ENCODE peak calls at places on chromosomes 7 and 10, in eight cellular contexts. M is spleen; H is right lobe of liver; B is Peyer's patch; Y is kidney; G is CD4-positive, alpha-beta T cell; S is HL-60; O is ovary. T is an unnamed sample.

GRCh38 chr7:2169923-2170575 is 62.7 kb downstream of the MAD1L1 start:
- DNase-seq in M (no peak), H (no peak), B (no peak), Y (no peak), G (no peak), S (no peak), O (no peak), T (no peak)

GRCh38 chr7:114832906-114833595 is 88.8 kb upstream of the MDFIC start:
- DNase-seq in M (no peak), H (no peak), B (no peak), Y (no peak), G (no peak), S (no peak), O (no peak), T (no peak)

GRCh38 chr7:11539853-11540252 is 292.1 kb downstream of the THSD7A start:
- DNase-seq in M (no peak), H (no peak), B (no peak), Y (no peak), G (no peak), S (no peak), O (no peak), T (peak)

GRCh38 chr7:43039346-43039745 is 73.1 kb upstream of the HECW1 start:
- DNase-seq in M (no peak), H (no peak), B (no peak), Y (no peak), G (no peak), S (no peak), O (no peak), T (no peak)

GRCh38 chr7:26052721-26053120 is 99.3 kb upstream of the NFE2L3 start:
- DNase-seq in M (no peak), H (no peak), B (no peak), Y (no peak), G (no peak), S (no peak), O (no peak), T (no peak)

GRCh38 chr7:105014725-105015630 is 973 bp downstream of the KMT2E start:
- DNase-seq in M (peak), H (peak), B (peak), Y (no peak), G (peak), S (no peak), O (peak), T (peak)

GRCh38 chr7:55502988-55503514 is 69.3 kb downstream of the VOPP1 start:
- DNase-seq in M (no peak), H (no peak), B (no peak), Y (no peak), G (no peak), S (no peak), O (no peak), T (no peak)

GRCh38 chr7:50641442-50642405 is 76.5 kb upstream of the DDC start:
- DNase-seq in M (no peak), H (peak), B (no peak), Y (no peak), G (no peak), S (no peak), O (peak), T (no peak)

GRCh38 chr7:23679898-23680416 is at the start of gene FAM221A:
- DNase-seq in M (peak), H (peak), B (peak), Y (peak), G (peak), S (peak), O (peak), T (peak)

GRCh38 chr7:137847418-137848050 is 760 bp upstream of the DGKI start:
- DNase-seq in M (no peak), H (no peak), B (no peak), Y (no peak), G (no peak), S (no peak), O (no peak), T (peak)

GRCh38 chr7:6575246-6576023 is 1.8 kb upstream of the ZDHHC4 start:
- DNase-seq in M (no peak), H (no peak), B (no peak), Y (no peak), G (no peak), S (no peak), O (no peak), T (no peak)

GRCh38 chr10:75502389-75502788 is 71.0 kb downstream of the LRMDA start:
- DNase-seq in M (no peak), H (no peak), B (no peak), Y (no peak), G (no peak), S (no peak), O (no peak), T (no peak)

GRCh38 chr7:80588591-80588990 is 49.9 kb upstream of the CD36 start:
- DNase-seq in M (no peak), H (no peak), B (no peak), Y (no peak), G (no peak), S (no peak), O (no peak), T (no peak)

GRCh38 chr7:129499915-129500463 is 2.3 kb upstream of the SMKR1 start:
- DNase-seq in M (no peak), H (no peak), B (no peak), Y (no peak), G (no peak), S (no peak), O (no peak), T (no peak)

GRCh38 chr7:24750441-24751055 is 6.7 kb downstream of the GSDME start:
- DNase-seq in M (no peak), H (no peak), B (no peak), Y (no peak), G (no peak), S (no peak), O (no peak), T (no peak)

GRCh38 chr7:76318488-76319353 is 16.2 kb downstream of the HSPB1 start:
- DNase-seq in M (no peak), H (peak), B (peak), Y (no peak), G (peak), S (peak), O (peak), T (peak)

GRCh38 chr7:76257973-76258372 is 44.5 kb upstream of the HSPB1 start:
- DNase-seq in M (no peak), H (no peak), B (no peak), Y (no peak), G (no peak), S (no peak), O (no peak), T (no peak)

GRCh38 chr7:92588561-92588960 is 1.6 kb downstream of the FAM133B start:
- DNase-seq in M (no peak), H (no peak), B (no peak), Y (no peak), G (no peak), S (peak), O (no peak), T (no peak)

GRCh38 chr7:159075563-159076238 is 69.0 kb downstream of the VIPR2 start:
- DNase-seq in M (peak), H (peak), B (no peak), Y (peak), G (no peak), S (no peak), O (no peak), T (no peak)

GRCh38 chr7:15751191-15751701 is 64.8 kb upstream of the MEOX2 start:
- DNase-seq in M (no peak), H (no peak), B (no peak), Y (no peak), G (no peak), S (no peak), O (no peak), T (no peak)

GRCh38 chr10:93071674-93072224 is 1.9 kb upstream of the CYP26A1 start:
- DNase-seq in M (no peak), H (peak), B (no peak), Y (peak), G (no peak), S (no peak), O (no peak), T (no peak)

GRCh38 chr10:103637855-103638561 is 144.5 kb downstream of the NEURL1 start:
- DNase-seq in M (no peak), H (no peak), B (peak), Y (peak), G (no peak), S (no peak), O (peak), T (peak)

GRCh38 chr10:83248232-83248631 is 891.1 kb upstream of the GHITM start:
- DNase-seq in M (no peak), H (no peak), B (no peak), Y (no peak), G (no peak), S (no peak), O (no peak), T (no peak)

GRCh38 chr10:101441539-101442455 is 87.8 kb downstream of the BTRC start:
- DNase-seq in M (no peak), H (no peak), B (no peak), Y (no peak), G (no peak), S (peak), O (no peak), T (peak)

GRCh38 chr10:26937371-26937770 is 76.6 kb upstream of the ABI1 start:
- DNase-seq in M (no peak), H (no peak), B (no peak), Y (no peak), G (no peak), S (no peak), O (no peak), T (no peak)

GRCh38 chr7:114416089-114416990 is 1.7 kb downstream of the FOXP2 start:
- DNase-seq in M (no peak), H (no peak), B (no peak), Y (no peak), G (no peak), S (no peak), O (no peak), T (no peak)

GRCh38 chr10:125084191-125085186 is 75.9 kb downstream of the CTBP2 start:
- DNase-seq in M (peak), H (peak), B (no peak), Y (peak), G (no peak), S (no peak), O (peak), T (peak)

GRCh38 chr10:125086716-125087115 is 73.6 kb downstream of the CTBP2 start:
- DNase-seq in M (peak), H (no peak), B (no peak), Y (no peak), G (no peak), S (no peak), O (no peak), T (no peak)

GRCh38 chr10:125083576-125083920 is 76.8 kb downstream of the CTBP2 start:
- DNase-seq in M (peak), H (no peak), B (no peak), Y (peak), G (no peak), S (no peak), O (no peak), T (no peak)

GRCh38 chr10:125087191-125087896 is 73.0 kb downstream of the CTBP2 start:
- DNase-seq in M (peak), H (no peak), B (no peak), Y (no peak), G (no peak), S (no peak), O (no peak), T (no peak)

GRCh38 chr10:125085281-125085680 is 75.1 kb downstream of the CTBP2 start:
- DNase-seq in M (peak), H (no peak), B (no peak), Y (peak), G (no peak), S (no peak), O (no peak), T (no peak)
- H3K27ac ChIP-seq in M (no peak), H (peak), B (no peak), Y (peak), G (no peak), S (no peak), O (peak), T (peak)

DNA sequence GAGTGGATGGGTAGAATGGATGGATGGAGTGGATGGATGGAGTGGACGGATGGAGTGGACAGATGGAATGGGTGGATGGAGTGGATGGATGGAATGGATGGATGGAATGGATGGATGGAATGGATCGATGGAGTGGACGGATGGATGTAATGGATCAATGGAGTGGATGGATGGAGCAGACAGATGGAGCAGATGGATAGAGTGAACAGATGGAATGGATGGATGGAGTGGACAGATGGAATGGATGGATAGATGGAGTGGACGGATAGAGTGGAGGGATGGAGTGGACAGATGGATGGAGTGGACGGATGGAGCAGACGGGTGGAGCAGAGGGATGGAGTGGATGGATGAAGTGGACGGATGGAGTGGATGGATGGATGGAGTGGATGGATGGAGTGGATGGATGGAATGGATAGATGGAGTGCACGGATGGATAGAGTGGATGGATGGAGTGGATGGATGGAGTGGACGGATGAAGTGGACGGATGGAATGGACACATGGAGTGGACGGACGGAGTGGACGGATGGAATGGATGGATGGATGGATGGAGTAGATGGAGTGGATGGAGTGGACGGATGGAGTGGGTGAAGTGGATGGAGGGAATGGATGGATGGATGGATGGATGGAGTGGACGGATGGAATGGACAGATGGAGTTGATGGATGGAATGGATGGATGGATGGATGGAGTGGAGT is 260.3 kb upstream of the C7orf33 start:
- DNase-seq in M (no peak), H (no peak), B (no peak), Y (no peak), G (no peak), S (no peak), O (no peak), T (no peak)
- TF ChIP-seq CTCF in M (no peak), H (no peak), B (no peak), Y (no peak), G (no peak), S (no peak), O (no peak), T (no peak)

GRCh38 chr10:73166972-73167371 is 836 bp downstream of the ECD start:
- DNase-seq in M (no peak), H (no peak), B (no peak), Y (no peak), G (no peak), S (no peak), O (no peak), T (no peak)
- H3K27ac ChIP-seq in M (peak), H (no peak), B (peak), Y (no peak), G (peak), S (peak), O (no peak), T (peak)

GRCh38 chr10:18094332-18094731 is 45.9 kb upstream of the CACNB2 start:
- DNase-seq in M (no peak), H (no peak), B (no peak), Y (no peak), G (no peak), S (no peak), O (no peak), T (no peak)
- TF ChIP-seq CTCF in M (no peak), H (no peak), B (no peak), Y (no peak), G (no peak), S (no peak), O (no peak), T (no peak)

DNA sequence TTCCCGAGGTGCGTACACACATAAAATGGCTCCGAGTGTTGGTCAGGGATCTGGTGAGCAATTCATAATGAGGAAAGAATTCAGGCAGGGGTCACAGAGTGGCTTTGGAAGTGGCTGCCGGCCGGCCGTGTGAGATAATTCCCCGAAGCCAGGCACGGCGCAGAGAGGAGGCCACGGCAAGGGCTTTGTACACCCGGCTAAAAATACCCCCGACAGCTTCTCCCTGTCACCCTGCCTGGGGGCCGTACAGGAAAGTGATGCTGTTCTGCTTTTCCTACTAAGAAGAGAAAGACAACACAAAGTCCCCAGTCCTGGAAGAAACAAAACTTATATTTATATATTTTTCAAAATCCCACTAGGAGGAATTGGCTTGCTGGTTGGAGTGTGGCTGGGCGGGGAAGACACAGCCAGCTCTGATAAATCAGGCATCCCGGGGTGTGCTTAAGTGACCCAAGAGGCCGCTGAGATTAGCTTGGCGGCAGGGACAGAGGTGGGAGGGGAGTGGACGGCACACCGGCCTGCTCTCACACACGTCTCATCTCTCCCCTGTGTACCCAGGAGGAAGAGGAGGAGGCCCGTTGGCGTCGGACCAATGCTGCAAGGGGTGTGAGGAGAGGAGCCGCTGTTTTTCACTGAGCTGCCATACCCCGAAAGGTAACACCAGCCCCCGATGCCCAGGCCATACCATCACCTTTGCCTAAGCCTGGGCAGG is 70.5 kb downstream of the ZMIZ1 start:
- DNase-seq in M (no peak), H (no peak), B (no peak), Y (peak), G (no peak), S (no peak), O (peak), T (peak)
- H3K27ac ChIP-seq in M (peak), H (no peak), B (peak), Y (peak), G (no peak), S (peak), O (peak), T (peak)

DNA sequence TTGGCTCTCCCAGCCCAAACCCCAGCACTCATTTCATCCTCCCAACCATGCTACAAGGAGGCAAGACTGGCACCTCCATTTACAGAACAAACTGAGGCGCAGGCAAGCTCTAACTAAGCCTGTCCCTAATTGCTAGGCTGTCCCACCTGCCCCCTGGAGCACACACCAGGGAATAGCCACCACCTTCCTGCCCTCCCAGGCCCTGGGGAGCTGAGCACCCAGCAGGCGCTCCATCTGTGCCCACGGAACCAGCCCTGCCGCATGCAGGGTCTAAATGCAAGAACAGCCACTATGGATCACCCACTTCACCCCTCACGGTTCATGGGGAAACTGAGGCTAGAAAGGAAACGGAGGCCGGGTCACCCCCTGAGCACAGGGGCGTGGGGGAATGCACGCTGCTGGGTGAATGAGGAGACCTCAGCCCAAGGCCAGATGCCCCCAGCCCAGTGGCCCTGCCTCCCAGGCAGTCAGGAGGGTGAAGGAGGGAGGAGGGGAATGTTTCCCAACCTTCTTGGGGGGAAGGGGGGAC is 16.5 kb downstream of the PDGFA start:
- DNase-seq in M (peak), H (no peak), B (no peak), Y (peak), G (no peak), S (no peak), O (no peak), T (no peak)
- TF ChIP-seq CTCF in M (no peak), H (no peak), B (no peak), Y (no peak), G (no peak), S (no peak), O (no peak), T (peak)

GRCh38 chr10:100360234-100360633 is 13.2 kb downstream of the SCD start:
- DNase-seq in M (no peak), H (no peak), B (no peak), Y (no peak), G (no peak), S (no peak), O (no peak), T (no peak)

GRCh38 chr10:100364735-100365391 is 17.8 kb downstream of the SCD start:
- DNase-seq in M (no peak), H (peak), B (peak), Y (peak), G (no peak), S (no peak), O (peak), T (peak)

GRCh38 chr10:100364147-100364546 is 17.1 kb downstream of the SCD start:
- DNase-seq in M (no peak), H (no peak), B (no peak), Y (no peak), G (no peak), S (no peak), O (no peak), T (no peak)

GRCh38 chr10:100359529-100360150 is 12.6 kb downstream of the SCD start:
- DNase-seq in M (no peak), H (peak), B (no peak), Y (no peak), G (no peak), S (no peak), O (no peak), T (peak)

DNA sequence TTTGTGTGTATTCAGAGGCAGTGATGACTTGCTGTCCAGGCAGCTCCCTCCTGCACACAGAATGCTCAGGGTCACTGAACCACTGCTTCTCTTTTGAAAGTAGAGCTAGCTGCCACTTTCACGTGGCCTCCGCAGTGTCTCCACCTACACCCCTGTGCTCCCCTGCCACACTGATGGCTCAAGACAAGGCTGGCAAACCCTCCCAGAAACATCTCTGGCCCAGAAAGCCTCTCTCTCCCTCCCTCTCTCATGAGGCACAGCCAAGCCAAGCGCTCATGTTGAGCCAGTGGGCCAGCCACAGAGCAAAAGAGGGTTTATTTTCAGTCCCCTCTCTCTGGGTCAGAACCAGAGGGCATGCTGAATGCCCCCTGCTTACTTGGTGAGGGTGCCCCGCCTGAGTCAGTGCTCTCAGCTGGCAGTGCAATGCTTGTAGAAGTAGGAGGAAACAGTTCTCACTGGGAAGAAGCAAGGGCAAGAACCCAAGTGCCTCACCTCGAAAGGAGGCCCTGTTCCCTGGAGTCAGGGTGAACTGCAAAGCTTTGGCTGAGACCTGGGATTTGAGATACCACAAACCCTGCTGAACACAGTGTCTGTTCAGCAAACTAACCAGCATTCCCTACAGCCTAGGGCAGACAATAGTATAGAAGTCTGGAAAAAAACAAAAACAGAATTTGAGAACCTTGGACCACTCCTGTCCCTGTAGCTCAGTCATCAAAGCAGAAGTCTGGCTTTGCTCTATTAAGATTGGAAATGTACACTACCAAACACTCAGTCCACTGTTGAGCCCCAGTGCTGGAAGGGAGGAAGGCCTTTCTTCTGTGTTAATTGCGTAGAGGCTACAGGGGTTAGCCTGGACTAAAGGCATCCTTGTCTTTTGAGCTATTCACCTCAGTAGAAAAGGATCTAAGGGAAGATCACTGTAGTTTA is 15.8 kb downstream of the SCD start:
- DNase-seq in M (no peak), H (peak), B (no peak), Y (no peak), G (no peak), S (no peak), O (no peak), T (no peak)
- H3K27ac ChIP-seq in M (no peak), H (no peak), B (no peak), Y (no peak), G (no peak), S (no peak), O (no peak), T (peak)

T was measured in cardiac muscle cell.